ENCODE peak calls at places on chromosomes 16 and 17, in seven cellular contexts. One of them, this sample, is unnamed.

GRCh38 chr17:45782889-45783592 is 1.1 kb upstream of the CRHR1 start:
- DNase-seq in CD4-positive, CD25-positive, alpha-beta regulatory T cell: no peak
- DNase-seq in left ventricle myocardium inferior: no peak
- DNase-seq in upper lobe of right lung: no peak
- DNase-seq in uterus: peak; percentile 17
- DNase-seq in heart right ventricle: no peak
- DNase-seq in HAP-1: peak; percentile 20
- DNase-seq in this sample: peak; percentile 25

GRCh38 chr17:49468827-49469385 is 26.2 kb upstream of the NGFR start:
- DNase-seq in upper lobe of right lung: no peak
- DNase-seq in HAP-1: no peak
- DNase-seq in uterus: no peak
- DNase-seq in CD4-positive, CD25-positive, alpha-beta regulatory T cell: no peak
- DNase-seq in left ventricle myocardium inferior: no peak
- DNase-seq in heart right ventricle: no peak
- DNase-seq in this sample: no peak

GRCh38 chr16:81451753-81452680 is 7.4 kb downstream of the CMIP start:
- DNase-seq in CD4-positive, CD25-positive, alpha-beta regulatory T cell: peak; percentile 40
- DNase-seq in left ventricle myocardium inferior: no peak
- DNase-seq in HAP-1: no peak
- DNase-seq in uterus: no peak
- DNase-seq in upper lobe of right lung: no peak
- DNase-seq in heart right ventricle: no peak
- DNase-seq in this sample: peak; percentile 52

GRCh38 chr17:30524847-30525246 is 47.6 kb downstream of the GOSR1 start:
- DNase-seq in left ventricle myocardium inferior: no peak
- DNase-seq in HAP-1: no peak
- DNase-seq in upper lobe of right lung: no peak
- DNase-seq in uterus: no peak
- DNase-seq in heart right ventricle: no peak
- DNase-seq in CD4-positive, CD25-positive, alpha-beta regulatory T cell: no peak
- DNase-seq in this sample: no peak

GRCh38 chr17:50986989-50987660 is 121.0 kb upstream of the TOB1 start:
- DNase-seq in left ventricle myocardium inferior: no peak
- DNase-seq in heart right ventricle: no peak
- DNase-seq in HAP-1: no peak
- DNase-seq in uterus: no peak
- DNase-seq in upper lobe of right lung: no peak
- DNase-seq in CD4-positive, CD25-positive, alpha-beta regulatory T cell: no peak
- DNase-seq in this sample: no peak

GRCh38 chr16:11328172-11329079 is 16.8 kb upstream of the RMI2 start:
- DNase-seq in uterus: peak; percentile 91
- DNase-seq in left ventricle myocardium inferior: peak; percentile 70
- DNase-seq in HAP-1: peak; percentile 74
- DNase-seq in upper lobe of right lung: no peak
- DNase-seq in heart right ventricle: peak; percentile 61
- DNase-seq in CD4-positive, CD25-positive, alpha-beta regulatory T cell: peak; percentile 44
- DNase-seq in this sample: peak; percentile 41

GRCh38 chr17:20896153-20896649 is 146.6 kb downstream of the USP22 start:
- DNase-seq in HAP-1: no peak
- DNase-seq in uterus: peak; percentile 64
- DNase-seq in heart right ventricle: peak; percentile 49
- DNase-seq in CD4-positive, CD25-positive, alpha-beta regulatory T cell: peak; percentile 1
- DNase-seq in upper lobe of right lung: no peak
- DNase-seq in left ventricle myocardium inferior: no peak
- DNase-seq in this sample: no peak

GRCh38 chr17:49146620-49147306 is 14.2 kb downstream of the B4GALNT2 start:
- DNase-seq in left ventricle myocardium inferior: no peak
- DNase-seq in heart right ventricle: no peak
- DNase-seq in upper lobe of right lung: no peak
- DNase-seq in CD4-positive, CD25-positive, alpha-beta regulatory T cell: no peak
- DNase-seq in HAP-1: no peak
- DNase-seq in uterus: no peak
- DNase-seq in this sample: no peak

GRCh38 chr16:30187971-30188561 is 4.7 kb downstream of the CORO1A start:
- DNase-seq in left ventricle myocardium inferior: no peak
- DNase-seq in CD4-positive, CD25-positive, alpha-beta regulatory T cell: no peak
- DNase-seq in HAP-1: no peak
- DNase-seq in heart right ventricle: no peak
- DNase-seq in upper lobe of right lung: no peak
- DNase-seq in uterus: no peak
- DNase-seq in this sample: peak; percentile 39

GRCh38 chr16:28068976-28069375 is 5.5 kb upstream of the GSG1L start:
- DNase-seq in uterus: no peak
- DNase-seq in left ventricle myocardium inferior: no peak
- DNase-seq in heart right ventricle: no peak
- DNase-seq in upper lobe of right lung: no peak
- DNase-seq in HAP-1: no peak
- DNase-seq in CD4-positive, CD25-positive, alpha-beta regulatory T cell: no peak
- DNase-seq in this sample: no peak

GRCh38 chr16:12210258-12210880 is 233.8 kb downstream of the SNX29 start:
- DNase-seq in left ventricle myocardium inferior: no peak
- DNase-seq in heart right ventricle: no peak
- DNase-seq in CD4-positive, CD25-positive, alpha-beta regulatory T cell: no peak
- DNase-seq in uterus: no peak
- DNase-seq in HAP-1: no peak
- DNase-seq in upper lobe of right lung: no peak
- DNase-seq in this sample: no peak

GRCh38 chr17:67276075-67276474 is 31.1 kb upstream of the HELZ start:
- DNase-seq in heart right ventricle: no peak
- DNase-seq in uterus: no peak
- DNase-seq in left ventricle myocardium inferior: no peak
- DNase-seq in HAP-1: no peak
- DNase-seq in CD4-positive, CD25-positive, alpha-beta regulatory T cell: no peak
- DNase-seq in upper lobe of right lung: no peak
- DNase-seq in this sample: no peak

GRCh38 chr16:73037845-73038570 is 9.9 kb downstream of the ZFHX3 start:
- DNase-seq in uterus: no peak
- DNase-seq in left ventricle myocardium inferior: no peak
- DNase-seq in upper lobe of right lung: no peak
- DNase-seq in CD4-positive, CD25-positive, alpha-beta regulatory T cell: no peak
- DNase-seq in HAP-1: no peak
- DNase-seq in heart right ventricle: no peak
- DNase-seq in this sample: no peak

GRCh38 chr17:35240861-35241260 is 2.0 kb upstream of the SLFN5 start:
- DNase-seq in HAP-1: no peak
- DNase-seq in CD4-positive, CD25-positive, alpha-beta regulatory T cell: no peak
- DNase-seq in left ventricle myocardium inferior: no peak
- DNase-seq in upper lobe of right lung: no peak
- DNase-seq in heart right ventricle: no peak
- DNase-seq in uterus: no peak
- DNase-seq in this sample: no peak

GRCh38 chr16:71564377-71564967 is 12.4 kb downstream of the TAT start:
- DNase-seq in heart right ventricle: peak; percentile 94
- DNase-seq in HAP-1: no peak
- DNase-seq in CD4-positive, CD25-positive, alpha-beta regulatory T cell: no peak
- DNase-seq in left ventricle myocardium inferior: no peak
- DNase-seq in uterus: peak; percentile 12
- DNase-seq in upper lobe of right lung: no peak
- DNase-seq in this sample: no peak

GRCh38 chr17:17126131-17127110 is 79.7 kb downstream of the PLD6 start:
- DNase-seq in uterus: no peak
- DNase-seq in upper lobe of right lung: no peak
- DNase-seq in left ventricle myocardium inferior: no peak
- DNase-seq in CD4-positive, CD25-positive, alpha-beta regulatory T cell: no peak
- DNase-seq in HAP-1: no peak
- DNase-seq in heart right ventricle: no peak
- DNase-seq in this sample: no peak

GRCh38 chr17:80113033-80113484 is 11.7 kb downstream of the GAA start:
- DNase-seq in left ventricle myocardium inferior: no peak
- DNase-seq in heart right ventricle: no peak
- DNase-seq in upper lobe of right lung: no peak
- DNase-seq in HAP-1: no peak
- DNase-seq in uterus: no peak
- DNase-seq in CD4-positive, CD25-positive, alpha-beta regulatory T cell: no peak
- DNase-seq in this sample: no peak

GRCh38 chr17:68576811-68577551 is 24.2 kb downstream of the FAM20A start:
- DNase-seq in CD4-positive, CD25-positive, alpha-beta regulatory T cell: no peak
- DNase-seq in heart right ventricle: peak; percentile 21
- DNase-seq in upper lobe of right lung: no peak
- DNase-seq in HAP-1: no peak
- DNase-seq in left ventricle myocardium inferior: peak; percentile 37
- DNase-seq in uterus: peak; percentile 67
- DNase-seq in this sample: no peak

GRCh38 chr17:70945386-70945785 is 776.1 kb downstream of the KCNJ2 start:
- DNase-seq in HAP-1: no peak
- DNase-seq in heart right ventricle: no peak
- DNase-seq in left ventricle myocardium inferior: no peak
- DNase-seq in upper lobe of right lung: no peak
- DNase-seq in CD4-positive, CD25-positive, alpha-beta regulatory T cell: no peak
- DNase-seq in uterus: no peak
- DNase-seq in this sample: no peak

GRCh38 chr17:41656249-41657023 is 32.1 kb upstream of the KRT17 start:
- DNase-seq in uterus: no peak
- DNase-seq in CD4-positive, CD25-positive, alpha-beta regulatory T cell: no peak
- DNase-seq in HAP-1: no peak
- DNase-seq in heart right ventricle: no peak
- DNase-seq in left ventricle myocardium inferior: no peak
- DNase-seq in upper lobe of right lung: no peak
- DNase-seq in this sample: no peak

GRCh38 chr16:55661842-55662479 is 6.2 kb downstream of the SLC6A2 start:
- DNase-seq in HAP-1: no peak
- DNase-seq in heart right ventricle: no peak
- DNase-seq in left ventricle myocardium inferior: no peak
- DNase-seq in CD4-positive, CD25-positive, alpha-beta regulatory T cell: no peak
- DNase-seq in uterus: no peak
- DNase-seq in upper lobe of right lung: no peak
- DNase-seq in this sample: no peak

GRCh38 chr16:55662641-55663040 is 6.9 kb downstream of the SLC6A2 start:
- DNase-seq in left ventricle myocardium inferior: peak; percentile 29
- DNase-seq in uterus: no peak
- DNase-seq in heart right ventricle: no peak
- DNase-seq in upper lobe of right lung: no peak
- DNase-seq in HAP-1: no peak
- DNase-seq in CD4-positive, CD25-positive, alpha-beta regulatory T cell: no peak
- DNase-seq in this sample: no peak

GRCh38 chr16:55663225-55663624 is 7.4 kb downstream of the SLC6A2 start:
- DNase-seq in CD4-positive, CD25-positive, alpha-beta regulatory T cell: no peak
- DNase-seq in heart right ventricle: no peak
- DNase-seq in uterus: no peak
- DNase-seq in left ventricle myocardium inferior: no peak
- DNase-seq in upper lobe of right lung: no peak
- DNase-seq in HAP-1: no peak
- DNase-seq in this sample: no peak

GRCh38 chr16:55660026-55660425 is 4.2 kb downstream of the SLC6A2 start:
- DNase-seq in HAP-1: no peak
- DNase-seq in heart right ventricle: no peak
- DNase-seq in left ventricle myocardium inferior: no peak
- DNase-seq in CD4-positive, CD25-positive, alpha-beta regulatory T cell: no peak
- DNase-seq in uterus: no peak
- DNase-seq in upper lobe of right lung: no peak
- DNase-seq in this sample: no peak

GRCh38 chr16:55660776-55661175 is 5.0 kb downstream of the SLC6A2 start:
- DNase-seq in uterus: no peak
- DNase-seq in upper lobe of right lung: no peak
- DNase-seq in HAP-1: no peak
- DNase-seq in CD4-positive, CD25-positive, alpha-beta regulatory T cell: no peak
- DNase-seq in left ventricle myocardium inferior: no peak
- DNase-seq in heart right ventricle: no peak
- DNase-seq in this sample: no peak
- H3K36me3 ChIP-seq in uterus: no peaks in the 10 kb centered on the region
- H3K36me3 ChIP-seq in upper lobe of right lung: no peaks in the 10 kb centered on the region
- H3K36me3 ChIP-seq in HAP-1: no peaks in the 10 kb centered on the region
- H3K36me3 ChIP-seq in CD4-positive, CD25-positive, alpha-beta regulatory T cell: no peaks in the 10 kb centered on the region
- H3K36me3 ChIP-seq in left ventricle myocardium inferior: no peaks in the 10 kb centered on the region
- H3K36me3 ChIP-seq in heart right ventricle: no peaks in the 10 kb centered on the region
- H3K36me3 ChIP-seq in this sample: no peaks in the 10 kb centered on the region

DNA sequence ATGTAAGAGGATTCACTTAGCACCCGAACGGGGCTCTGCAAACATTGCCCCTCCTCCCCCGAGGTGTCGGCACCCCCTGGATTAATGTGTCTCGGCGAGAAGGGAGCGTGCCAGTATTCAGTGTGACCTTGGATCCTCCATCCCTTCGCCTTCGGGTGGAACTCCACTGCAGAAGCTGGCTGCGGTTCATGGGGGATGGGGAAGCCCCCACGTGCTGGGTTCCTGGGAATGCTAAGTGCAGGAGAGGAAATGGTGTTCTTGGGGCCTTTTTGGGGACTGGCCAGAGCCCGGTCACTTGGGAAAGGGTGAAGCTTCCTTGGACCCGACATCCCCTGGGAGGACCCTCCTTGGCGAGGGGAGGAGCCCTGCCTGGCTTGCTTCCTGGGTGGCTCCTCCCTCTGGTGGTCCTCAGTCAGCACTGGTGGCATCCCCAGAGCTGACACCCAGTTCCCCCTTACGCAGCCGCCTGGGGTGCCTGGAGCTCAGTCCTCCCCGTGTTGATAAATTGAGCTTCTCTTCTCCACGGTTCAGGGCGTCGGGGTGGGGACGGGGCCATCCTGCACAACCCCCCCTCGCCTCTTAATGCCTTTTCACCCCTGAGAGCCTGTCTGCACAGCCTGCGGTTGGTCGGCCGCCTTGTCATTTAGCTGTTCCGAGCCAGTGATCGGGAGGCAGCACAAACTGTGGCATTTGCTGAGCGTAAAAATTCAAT is 30.8 kb upstream of the GSE1 start:
- DNase-seq in HAP-1: no peak
- DNase-seq in upper lobe of right lung: no peak
- DNase-seq in uterus: no peak
- DNase-seq in left ventricle myocardium inferior: no peak
- DNase-seq in CD4-positive, CD25-positive, alpha-beta regulatory T cell: no peak
- DNase-seq in heart right ventricle: no peak
- DNase-seq in this sample: no peak
- H3K4me1 ChIP-seq in HAP-1: peaks cover 69% of the 10 kb centered on the region
- H3K4me1 ChIP-seq in upper lobe of right lung: peaks cover 43% of the 10 kb centered on the region
- H3K4me1 ChIP-seq in uterus: no peaks in the 10 kb centered on the region
- H3K4me1 ChIP-seq in left ventricle myocardium inferior: peaks cover 27% of the 10 kb centered on the region
- H3K4me1 ChIP-seq in CD4-positive, CD25-positive, alpha-beta regulatory T cell: no peaks in the 10 kb centered on the region
- H3K4me1 ChIP-seq in heart right ventricle: peaks cover 21% of the 10 kb centered on the region
- H3K4me1 ChIP-seq in this sample: peaks cover 4% of the 10 kb centered on the region

GRCh38 chr17:1002412-1002753 is 5.5 kb downstream of the TIMM22 start:
- DNase-seq in left ventricle myocardium inferior: no peak
- DNase-seq in heart right ventricle: no peak
- DNase-seq in CD4-positive, CD25-positive, alpha-beta regulatory T cell: no peak
- DNase-seq in upper lobe of right lung: no peak
- DNase-seq in HAP-1: no peak
- DNase-seq in uterus: no peak
- DNase-seq in this sample: no peak
- H3K36me3 ChIP-seq in left ventricle myocardium inferior: peaks cover 64% of the 10 kb centered on the region
- H3K36me3 ChIP-seq in heart right ventricle: peaks cover 28% of the 10 kb centered on the region
- H3K36me3 ChIP-seq in CD4-positive, CD25-positive, alpha-beta regulatory T cell: peaks cover 54% of the 10 kb centered on the region
- H3K36me3 ChIP-seq in upper lobe of right lung: peaks cover 73% of the 10 kb centered on the region
- H3K36me3 ChIP-seq in HAP-1: peaks cover 49% of the 10 kb centered on the region
- H3K36me3 ChIP-seq in uterus: no peaks in the 10 kb centered on the region
- H3K36me3 ChIP-seq in this sample: peaks cover 56% of the 10 kb centered on the region

DNA sequence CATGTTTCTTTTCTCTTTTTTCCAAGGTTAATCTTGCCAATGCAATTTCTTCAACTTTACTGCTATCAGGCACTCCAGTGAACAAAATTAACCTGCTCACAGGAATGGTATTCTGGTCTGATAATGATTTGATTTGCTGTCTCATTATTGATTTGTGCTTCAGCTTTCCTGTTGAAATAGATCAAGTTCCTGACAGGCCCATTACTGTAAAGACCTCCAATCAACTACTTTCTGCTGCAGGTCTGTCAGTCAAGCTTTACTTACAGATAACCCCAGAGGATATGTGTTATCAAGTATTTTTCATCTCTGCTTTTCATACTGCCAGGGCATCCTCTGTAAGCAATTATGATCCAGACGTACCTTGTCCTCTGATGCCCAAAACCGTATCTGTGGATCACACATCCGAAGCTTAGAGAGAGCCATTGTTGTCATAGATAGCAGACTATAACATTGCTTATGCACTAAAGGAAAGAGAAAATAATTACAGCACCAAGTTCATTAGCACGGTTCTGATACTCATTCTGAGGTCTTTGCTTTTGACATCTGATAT is 215.6 kb downstream of the PHKB start:
- DNase-seq in heart right ventricle: no peak
- DNase-seq in uterus: no peak
- DNase-seq in left ventricle myocardium inferior: no peak
- DNase-seq in upper lobe of right lung: no peak
- DNase-seq in CD4-positive, CD25-positive, alpha-beta regulatory T cell: no peak
- DNase-seq in HAP-1: no peak
- DNase-seq in this sample: no peak
- H3K4me1 ChIP-seq in heart right ventricle: no peaks in the 10 kb centered on the region
- H3K4me1 ChIP-seq in uterus: no peaks in the 10 kb centered on the region
- H3K4me1 ChIP-seq in left ventricle myocardium inferior: no peaks in the 10 kb centered on the region
- H3K4me1 ChIP-seq in upper lobe of right lung: no peaks in the 10 kb centered on the region
- H3K4me1 ChIP-seq in CD4-positive, CD25-positive, alpha-beta regulatory T cell: no peaks in the 10 kb centered on the region
- H3K4me1 ChIP-seq in HAP-1: peaks cover 16% of the 10 kb centered on the region
- H3K4me1 ChIP-seq in this sample: no peaks in the 10 kb centered on the region